ENCODE peak calls at places on chromosomes 13 and 19, in four cellular contexts. Y is ACHN, U is AG09309, V is RWPE1. E is an unnamed sample.

GRCh38 chr13:110163020-110163658 is 143.8 kb downstream of the COL4A1 start:
- DNase-seq in U (no peak), Y (no peak), V (no peak), E (no peak)

GRCh38 chr13:43558312-43558711 is 228.5 kb downstream of the ENOX1 start:
- DNase-seq in V (no peak), Y (no peak), U (no peak), E (no peak)

GRCh38 chr19:18362934-18363542 is 22.6 kb downstream of the PGPEP1 start:
- DNase-seq in U (no peak), Y (no peak), V (no peak), E (no peak)

GRCh38 chr19:28608292-28608691 is 604.7 kb downstream of the UQCRFS1 start:
- DNase-seq in U (no peak), V (no peak), Y (no peak), E (no peak)

GRCh38 chr13:98751397-98752110 is 918 bp downstream of the SLC15A1 start:
- DNase-seq in U (no peak), V (no peak), Y (no peak), E (no peak)

GRCh38 chr13:46478641-46479040 is 74.3 kb upstream of the LRCH1 start:
- DNase-seq in U (no peak), V (no peak), Y (no peak), E (no peak)

GRCh38 chr13:97568850-97569249 is 134.9 kb downstream of the RAP2A start:
- DNase-seq in Y (no peak), U (no peak), V (no peak), E (no peak)

GRCh38 chr13:97726664-97727235 is 226.7 kb upstream of the IPO5 start:
- DNase-seq in V (no peak), Y (no peak), U (no peak), E (no peak)

GRCh38 chr13:36965767-36966166 is 33.4 kb downstream of the ALG5 start:
- DNase-seq in V (peak), Y (peak), U (peak), E (peak)

GRCh38 chr19:55176116-55176515 is 4.0 kb downstream of the SYT5 start:
- DNase-seq in V (no peak), U (no peak), Y (no peak), E (no peak)

GRCh38 chr19:33458171-33458633 is 63.4 kb downstream of the PEPD start:
- DNase-seq in Y (no peak), V (no peak), U (no peak), E (no peak)

GRCh38 chr13:103350147-103350546 is 283.9 kb upstream of the SLC10A2 start:
- DNase-seq in U (no peak), V (no peak), Y (no peak), E (no peak)

GRCh38 chr13:25415196-25415595 is 43.4 kb downstream of the ATP8A2 start:
- DNase-seq in U (no peak), Y (no peak), V (no peak), E (no peak)

GRCh38 chr13:44879452-44880058 is 109.7 kb downstream of the NUFIP1 start:
- DNase-seq in V (no peak), U (no peak), Y (peak), E (peak)

GRCh38 chr13:30388401-30389283 is 33.7 kb upstream of the UBE2L5 start:
- DNase-seq in V (no peak), U (peak), Y (no peak), E (no peak)

GRCh38 chr19:768424-768823 is 17.5 kb downstream of the MISP start:
- DNase-seq in Y (peak), V (no peak), U (peak), E (no peak)

GRCh38 chr13:85586422-85586831 is 212.8 kb downstream of the SLITRK6 start:
- DNase-seq in V (peak), Y (no peak), U (no peak), E (peak)

GRCh38 chr13:21898990-21899389 is 228.1 kb downstream of the FGF9 start:
- DNase-seq in Y (no peak), V (no peak), U (no peak), E (no peak)

GRCh38 chr13:31023126-31023525 is 90.7 kb downstream of the TEX26 start:
- DNase-seq in Y (no peak), U (no peak), V (no peak), E (no peak)

GRCh38 chr19:55070755-55071502 is 4.7 kb upstream of the EPS8L1 start:
- DNase-seq in V (peak), Y (peak), U (no peak), E (no peak)

GRCh38 chr19:2282062-2282861 is at the start of gene PEAK3:
- DNase-seq in Y (no peak), V (no peak), U (no peak), E (no peak)

GRCh38 chr19:55419089-55419488 is 11.5 kb upstream of the UBE2S start:
- DNase-seq in Y (no peak), V (no peak), U (no peak), E (no peak)

GRCh38 chr19:46639356-46640061 is 3.5 kb upstream of the GNG8 start:
- DNase-seq in U (no peak), Y (peak), V (no peak), E (no peak)

GRCh38 chr13:32530841-32531253 is 7.7 kb downstream of the N4BP2L2 start:
- DNase-seq in U (peak), Y (peak), V (no peak), E (peak)

GRCh38 chr13:52022355-52022754 is 2.1 kb upstream of the UTP14C start:
- DNase-seq in U (no peak), V (no peak), Y (no peak), E (no peak)

GRCh38 chr19:45553464-45553863 is 31.1 kb downstream of the OPA3 start:
- DNase-seq in Y (no peak), U (no peak), V (no peak), E (no peak)

GRCh38 chr13:43908156-43909126 is 28.7 kb downstream of the LACC1 start:
- DNase-seq in V (peak), Y (peak), U (no peak), E (peak)

GRCh38 chr19:33558846-33559245 is 37.3 kb upstream of the PEPD start:
- DNase-seq in U (no peak), Y (no peak), V (no peak), E (no peak)

GRCh38 chr19:35963514-35963913 is 27.3 kb downstream of the LRFN3 start:
- DNase-seq in Y (peak), U (no peak), V (peak), E (peak)

GRCh38 chr19:2150794-2151338 is 500 bp downstream of the AP3D1 start:
- DNase-seq in U (no peak), V (no peak), Y (peak), E (no peak)

GRCh38 chr19:47094557-47095517 is 18.7 kb downstream of the ZC3H4 start:
- DNase-seq in Y (no peak), V (no peak), U (no peak), E (no peak)

GRCh38 chr19:45492627-45493470 is 4.0 kb downstream of the RTN2 start:
- DNase-seq in Y (no peak), V (no peak), U (no peak), E (no peak)

GRCh38 chr13:102295316-102296048 is 106.4 kb downstream of the FGF14 start:
- DNase-seq in V (no peak), Y (no peak), U (no peak), E (no peak)

GRCh38 chr19:1634242-1634937 is 18.0 kb downstream of the TCF3 start:
- DNase-seq in U (no peak), Y (no peak), V (no peak), E (no peak)

GRCh38 chr19:56942749-56943148 is 102.2 kb upstream of the PEG3 start:
- DNase-seq in Y (no peak), V (no peak), U (no peak), E (no peak)

GRCh38 chr13:49749852-49750251 is 42.6 kb downstream of the KPNA3 start:
- DNase-seq in Y (no peak), U (no peak), V (no peak), E (no peak)

E was measured in non-pigmented ciliary epithelial cell.